ENCODE peak calls at places on chromosomes 3 and 15, in five cellular contexts. S is bronchial epithelial cell, Y is DND-41, F is neural progenitor cell, D is upper lobe of right lung. N is an unnamed sample.

GRCh38 chr3:100556656-100557310 is 52.6 kb upstream of the ADGRG7 start:
- DNase-seq in S (peak; percentile 87), Y (no peak), F (no peak), D (no peak), N (no peak)

GRCh38 chr3:25817107-25817506 is 27.2 kb downstream of the OXSM start:
- DNase-seq in S (no peak), Y (no peak), F (no peak), D (no peak), N (no peak)

GRCh38 chr3:176796371-176796770 is 400.9 kb downstream of the TBL1XR1 start:
- DNase-seq in S (peak; percentile 34), Y (no peak), F (no peak), D (no peak), N (no peak)

GRCh38 chr15:70722266-70723123 is 40.9 kb downstream of the UACA start:
- DNase-seq in S (peak; percentile 58), Y (no peak), F (peak; percentile 48), D (no peak), N (peak; percentile 46)

GRCh38 chr15:23687143-23687470 is at the start of gene NDN:
- DNase-seq in S (no peak), Y (no peak), F (peak; percentile 86), D (peak; percentile 78), N (peak; percentile 37)

GRCh38 chr3:66836363-66837152 is 161.5 kb upstream of the KBTBD8 start:
- DNase-seq in S (peak; percentile 72), Y (no peak), F (no peak), D (no peak), N (no peak)

GRCh38 chr15:78353093-78353492 is 12.9 kb downstream of the CRABP1 start:
- DNase-seq in S (no peak), Y (no peak), F (no peak), D (no peak), N (peak; percentile 12)

GRCh38 chr15:67826717-67827560 is 1.6 kb downstream of the SKOR1 start:
- DNase-seq in S (no peak), Y (no peak), F (peak; percentile 44), D (peak; percentile 41), N (no peak)

GRCh38 chr3:52190294-52190841 is 7.6 kb upstream of the ALAS1 start:
- DNase-seq in S (no peak), Y (no peak), F (no peak), D (no peak), N (no peak)

GRCh38 chr3:181056276-181056675 is 66.7 kb upstream of the DNAJC19 start:
- DNase-seq in S (no peak), Y (no peak), F (no peak), D (no peak), N (no peak)

GRCh38 chr15:40267670-40268069 is 15.2 kb downstream of the ANKRD63 start:
- DNase-seq in S (no peak), Y (no peak), F (no peak), D (no peak), N (no peak)

GRCh38 chr3:17013050-17013449 is 128.3 kb downstream of the PLCL2 start:
- DNase-seq in S (no peak), Y (no peak), F (peak; percentile 82), D (no peak), N (no peak)

GRCh38 chr3:160879859-160880258 is 123.8 kb downstream of the PPM1L start:
- DNase-seq in S (no peak), Y (no peak), F (no peak), D (no peak), N (no peak)

GRCh38 chr3:99084825-99085224 is 183.3 kb upstream of the DCBLD2 start:
- DNase-seq in S (no peak), Y (no peak), F (no peak), D (no peak), N (no peak)
- H3K4me3 ChIP-seq in S (no peak overlapping the region), Y (no peak overlapping the region), F (no peak overlapping the region), D (no peak overlapping the region), N (no peak overlapping the region)

GRCh38 chr3:172516318-172517214 is 6.7 kb downstream of the TNFSF10 start:
- DNase-seq in S (peak; percentile 100), Y (peak; percentile 61), F (no peak), D (no peak), N (peak; percentile 69)
- H3K4me3 ChIP-seq in S (no peak overlapping the region), Y (no peak overlapping the region), F (no peak overlapping the region), D (no peak overlapping the region), N (no peak overlapping the region)

GRCh38 chr3:184563941-184564684 is 2.5 kb downstream of the EPHB3 start:
- DNase-seq in S (no peak), Y (no peak), F (no peak), D (no peak), N (no peak)
- H3K4me3 ChIP-seq in S (peak overlapping the region; percentile 68), Y (no peak overlapping the region), F (no peak overlapping the region), D (peak overlapping the region; percentile 67), N (no peak overlapping the region)

GRCh38 chr15:43094416-43095039 is 11.3 kb downstream of the UBR1 start:
- DNase-seq in S (no peak), Y (no peak), F (no peak), D (no peak), N (no peak)
- H3K4me3 ChIP-seq in S (no peak overlapping the region), Y (no peak overlapping the region), F (no peak overlapping the region), D (no peak overlapping the region), N (no peak overlapping the region)

GRCh38 chr15:57306944-57307411 is 69.3 kb upstream of the CGNL1 start:
- DNase-seq in S (no peak), Y (no peak), F (no peak), D (no peak), N (no peak)
- H3K4me3 ChIP-seq in S (peak overlapping the region; percentile 46), Y (no peak overlapping the region), F (peak overlapping the region; percentile 46), D (peak overlapping the region; percentile 56), N (no peak overlapping the region)

GRCh38 chr3:6861331-6861988 is 545 bp downstream of the GRM7 start:
- DNase-seq in S (no peak), Y (no peak), F (peak; percentile 65), D (no peak), N (no peak)
- H3K4me3 ChIP-seq in S (no peak overlapping the region), Y (no peak overlapping the region), F (peak overlapping the region; percentile 65), D (no peak overlapping the region), N (no peak overlapping the region)

GRCh38 chr3:48538451-48538850 is 18.2 kb downstream of the PFKFB4 start:
- DNase-seq in S (no peak), Y (no peak), F (no peak), D (no peak), N (no peak)

GRCh38 chr3:48548731-48549705 is 7.6 kb downstream of the PFKFB4 start:
- DNase-seq in S (peak; percentile 36), Y (peak; percentile 83), F (peak; percentile 87), D (peak; percentile 90), N (peak; percentile 58)

GRCh38 chr3:48548165-48548564 is 8.4 kb downstream of the PFKFB4 start:
- DNase-seq in S (no peak), Y (no peak), F (no peak), D (no peak), N (no peak)

GRCh38 chr3:48546203-48546829 is 10.3 kb downstream of the PFKFB4 start:
- DNase-seq in S (no peak), Y (no peak), F (no peak), D (no peak), N (no peak)

GRCh38 chr3:48543271-48543866 is 13.2 kb downstream of the PFKFB4 start:
- DNase-seq in S (no peak), Y (no peak), F (no peak), D (no peak), N (no peak)
- H3K4me3 ChIP-seq in S (no peak overlapping the region), Y (no peak overlapping the region), F (no peak overlapping the region), D (no peak overlapping the region), N (no peak overlapping the region)